ENCODE peak calls at places on chromosomes 1 and 21, in six cellular contexts. S is GM23338; N is CD8-positive, alpha-beta T cell; T is prostate gland; R is neural crest cell; E is H9. O is an unnamed sample.

GRCh38 chr1:116877369-116877768 is 32.3 kb upstream of the PTGFRN start:
- DNase-seq in N (no peak), S (no peak), T (no peak), R (no peak), E (no peak), O (no peak)

GRCh38 chr1:50308883-50309282 is 114.4 kb downstream of the DMRTA2 start:
- DNase-seq in S (peak), R (peak), N (no peak), E (peak), T (no peak), O (peak)

GRCh38 chr1:39204441-39205081 is at the start of gene MACF1:
- DNase-seq in T (peak), S (peak), N (peak), R (peak), E (peak), O (no peak)

GRCh38 chr1:67850611-67851075 is 17.4 kb upstream of the GNG12 start:
- DNase-seq in R (no peak), N (no peak), T (peak), S (no peak), E (no peak), O (no peak)

GRCh38 chr21:27206368-27206982 is 239.6 kb upstream of the ADAMTS5 start:
- DNase-seq in E (peak), R (no peak), S (peak), T (no peak), N (no peak), O (no peak)

GRCh38 chr1:64608015-64608650 is 136.7 kb upstream of the RAVER2 start:
- DNase-seq in E (no peak), S (no peak), N (no peak), T (peak), R (no peak), O (no peak)

GRCh38 chr1:18302788-18303413 is 177.8 kb upstream of the KLHDC7A start:
- DNase-seq in N (no peak), T (no peak), E (peak), R (peak), S (peak), O (no peak)

GRCh38 chr21:36705679-36706481 is 7.0 kb downstream of the SIM2 start:
- DNase-seq in N (no peak), R (no peak), E (peak), T (no peak), S (peak), O (no peak)

GRCh38 chr1:39825432-39825941 is 36.8 kb upstream of the BMP8B start:
- DNase-seq in T (no peak), R (no peak), E (no peak), S (no peak), N (no peak), O (no peak)

GRCh38 chr1:219476716-219477115 is 136.2 kb downstream of the ZC3H11B start:
- DNase-seq in N (no peak), E (no peak), S (no peak), R (no peak), T (no peak), O (no peak)

GRCh38 chr1:3925762-3926161 is 25.7 kb upstream of the C1orf174 start:
- DNase-seq in R (no peak), S (no peak), E (no peak), N (no peak), T (no peak), O (no peak)

GRCh38 chr1:239804265-239804664 is 287.4 kb upstream of the FMN2 start:
- DNase-seq in R (no peak), T (no peak), N (no peak), E (no peak), S (no peak), O (no peak)

GRCh38 chr1:201422436-201423030 is 1.0 kb upstream of the TNNI1 start:
- DNase-seq in S (no peak), T (no peak), E (no peak), N (no peak), R (no peak), O (no peak)

GRCh38 chr21:21897275-21897883 is 899.2 kb downstream of the NCAM2 start:
- DNase-seq in N (no peak), T (peak), R (no peak), E (no peak), S (no peak), O (no peak)

GRCh38 chr1:244960904-244961303 is 96.6 kb upstream of the HNRNPU start:
- DNase-seq in S (no peak), T (no peak), R (no peak), N (no peak), E (no peak), O (no peak)

GRCh38 chr1:174165471-174166137 is 6.3 kb downstream of the RABGAP1L start:
- DNase-seq in R (no peak), E (no peak), S (peak), N (no peak), T (no peak), O (no peak)

GRCh38 chr1:236853916-236854601 is 59.0 kb downstream of the MTR start:
- DNase-seq in S (no peak), N (no peak), R (no peak), T (no peak), E (no peak), O (no peak)

GRCh38 chr1:59232209-59232608 is 64.7 kb upstream of the FGGY start:
- DNase-seq in N (no peak), S (no peak), E (no peak), T (peak), R (no peak), O (peak)

GRCh38 chr1:1361233-1361981 is 3.1 kb upstream of the MXRA8 start:
- DNase-seq in R (no peak), E (no peak), T (no peak), N (no peak), S (no peak), O (no peak)

GRCh38 chr1:167563579-167564246 is 10.2 kb upstream of the CREG1 start:
- DNase-seq in E (no peak), R (no peak), N (no peak), T (no peak), S (no peak), O (no peak)

GRCh38 chr1:159951551-159951950 is 2.5 kb downstream of the SLAMF9 start:
- DNase-seq in E (peak), R (no peak), N (no peak), T (no peak), S (no peak), O (no peak)

GRCh38 chr1:36589006-36589405 is 106.3 kb upstream of the CSF3R start:
- DNase-seq in E (no peak), R (no peak), T (no peak), N (no peak), S (no peak), O (no peak)

GRCh38 chr1:109687641-109688499 is at the start of gene GSTM1:
- DNase-seq in T (no peak), R (peak), E (peak), S (no peak), N (no peak), O (peak)

GRCh38 chr1:178490967-178491366 is 5.8 kb downstream of the CLEC20A start:
- DNase-seq in S (no peak), N (no peak), R (no peak), T (no peak), E (no peak), O (no peak)

GRCh38 chr1:22540311-22540710 is 23.0 kb upstream of the EPHA8 start:
- DNase-seq in T (no peak), N (no peak), S (no peak), R (no peak), E (no peak), O (no peak)

GRCh38 chr21:30446969-30447368 is 6.9 kb downstream of the KRTAP15-1 start:
- DNase-seq in N (no peak), R (no peak), E (no peak), S (no peak), T (no peak), O (no peak)

GRCh38 chr1:17347769-17348592 is 24.0 kb upstream of the PADI6 start:
- DNase-seq in R (no peak), S (no peak), T (no peak), E (peak), N (no peak), O (no peak)

GRCh38 chr1:150092180-150092791 is 24.7 kb downstream of the VPS45 start:
- DNase-seq in N (no peak), E (no peak), S (no peak), R (no peak), T (no peak), O (no peak)

GRCh38 chr21:40255665-40256064 is 388.4 kb downstream of the PCP4 start:
- DNase-seq in T (no peak), E (no peak), R (no peak), N (no peak), S (no peak), O (no peak)
- TF ChIP-seq CTCF in T (no peak), E (no peak), R (no peak), N (no peak), S (no peak), O (no peak)

DNA sequence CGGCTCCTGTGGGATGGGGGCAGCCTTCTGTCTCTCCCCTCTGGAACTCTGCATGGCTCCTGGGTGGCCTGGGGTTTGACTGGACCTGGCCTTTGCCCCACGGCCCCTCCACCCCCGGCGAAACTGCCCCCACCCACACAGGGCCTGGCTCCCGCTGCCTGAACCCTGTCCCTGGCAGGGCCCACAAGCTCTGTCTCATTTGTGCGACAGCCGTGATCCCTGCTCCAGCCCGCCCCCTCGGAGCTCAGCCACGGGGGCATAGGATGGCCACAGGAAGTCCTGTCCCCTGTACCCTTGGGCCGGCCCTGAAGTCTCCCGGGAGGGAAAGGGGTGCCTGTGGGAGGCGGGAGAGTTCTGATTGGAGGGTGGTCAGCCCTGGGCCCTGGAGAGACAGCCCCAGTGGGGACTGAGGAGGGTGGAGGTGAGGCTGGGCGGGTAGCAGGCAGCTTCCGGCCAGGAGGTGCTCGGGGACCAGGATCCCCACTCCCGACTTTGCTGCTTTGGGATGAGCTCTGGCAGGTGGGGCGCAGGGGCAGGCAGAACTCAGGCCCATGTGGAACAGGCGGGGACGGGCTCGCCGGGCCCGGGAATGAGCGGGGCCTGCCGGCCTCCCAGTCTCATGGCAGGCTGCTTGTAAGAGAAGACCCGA is 45.1 kb downstream of the SLX9 start:
- DNase-seq in T (no peak), R (no peak), N (no peak), E (peak), S (peak), O (no peak)
- TF ChIP-seq CTCF in T (no peak), R (no peak), N (no peak), E (no peak), S (no peak), O (no peak)

GRCh38 chr1:218365600-218365999 is 20.5 kb downstream of the TGFB2 start:
- DNase-seq in E (no peak), T (no peak), S (no peak), R (no peak), N (no peak), O (no peak)
- TF ChIP-seq CTCF in E (no peak), T (no peak), S (no peak), R (no peak), N (no peak), O (no peak)

GRCh38 chr21:45454081-45454923 is 49.3 kb downstream of the COL18A1 start:
- DNase-seq in S (no peak), T (no peak), N (no peak), R (no peak), E (no peak), O (no peak)
- TF ChIP-seq CTCF in S (no peak), T (no peak), N (no peak), R (no peak), E (no peak), O (no peak)

DNA sequence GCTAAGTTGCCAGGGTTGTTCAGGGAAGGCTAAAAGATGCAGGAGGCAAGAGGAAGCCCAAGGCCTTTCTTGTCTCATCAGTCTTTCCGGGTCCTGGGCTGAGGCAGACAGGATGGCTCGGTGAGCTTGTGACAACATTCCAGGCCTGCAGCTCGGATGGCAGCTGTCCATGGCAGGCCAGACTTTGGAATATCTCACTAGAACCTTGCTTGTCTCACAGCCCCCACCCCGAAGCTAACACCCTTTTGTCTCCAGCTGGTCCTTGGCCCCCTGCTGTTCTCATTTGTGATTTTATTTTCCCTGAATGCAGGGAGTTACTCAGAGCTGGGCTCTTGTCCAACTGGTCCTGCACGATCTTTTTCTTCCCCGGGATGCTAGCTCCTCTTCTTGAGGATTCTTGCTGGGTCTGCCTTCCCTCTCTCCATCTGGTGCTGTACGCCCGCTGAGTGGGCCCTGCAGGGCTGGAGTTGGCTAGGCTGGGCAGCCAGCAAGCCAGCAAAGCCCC is 477.2 kb upstream of the CAMK1G start:
- DNase-seq in S (peak), E (peak), N (no peak), T (no peak), R (no peak), O (no peak)
- TF ChIP-seq CTCF in S (no peak), E (no peak), N (no peak), T (no peak), R (no peak), O (no peak)

GRCh38 chr1:12445257-12445656 is 172.8 kb downstream of the DHRS3 start:
- DNase-seq in R (no peak), T (no peak), N (no peak), E (no peak), S (no peak), O (no peak)

GRCh38 chr1:12447301-12447700 is 170.7 kb downstream of the DHRS3 start:
- DNase-seq in T (no peak), R (no peak), N (no peak), S (no peak), E (no peak), O (no peak)

GRCh38 chr1:12447849-12448312 is 170.1 kb downstream of the DHRS3 start:
- DNase-seq in E (no peak), S (no peak), R (no peak), T (no peak), N (no peak), O (no peak)

GRCh38 chr1:12448746-12449177 is 169.2 kb downstream of the DHRS3 start:
- DNase-seq in N (no peak), S (no peak), T (no peak), R (no peak), E (no peak), O (no peak)

GRCh38 chr1:12446593-12446992 is 171.4 kb downstream of the DHRS3 start:
- DNase-seq in S (no peak), T (no peak), R (no peak), E (no peak), N (no peak), O (no peak)
- TF ChIP-seq CTCF in S (no peak), T (no peak), R (no peak), E (no peak), N (no peak), O (no peak)

DNA sequence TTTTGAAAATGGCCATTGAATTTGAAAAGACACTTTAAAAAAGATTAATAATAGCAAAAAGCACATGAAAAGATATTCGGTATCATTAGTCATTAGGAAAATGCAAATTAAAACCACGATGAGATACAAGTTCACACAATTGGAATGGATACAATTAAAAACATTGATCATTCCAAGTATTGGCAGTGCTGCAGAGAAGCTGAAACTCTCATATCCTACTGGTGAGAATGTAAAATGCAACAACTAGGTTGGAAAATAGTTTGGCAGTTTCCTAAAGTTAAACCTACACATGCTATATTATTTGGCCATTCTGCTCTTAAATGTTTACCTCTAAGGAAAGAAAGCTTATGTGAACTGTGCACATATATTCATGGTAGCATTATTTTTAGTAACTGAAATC is 838.7 kb upstream of the PRMT6 start:
- DNase-seq in N (no peak), S (peak), T (no peak), E (no peak), R (no peak), O (no peak)
- TF ChIP-seq CTCF in N (no peak), S (peak), T (no peak), E (peak), R (peak), O (peak)

GRCh38 chr1:156746716-156747631 is 4.5 kb downstream of the HDGF start:
- DNase-seq in S (peak), R (peak), N (peak), T (peak), E (peak), O (peak)
- TF ChIP-seq CTCF in S (peak), R (peak), N (no peak), T (peak), E (peak), O (no peak)

GRCh38 chr1:62774971-62775578 is 8.9 kb upstream of the ATG4C start:
- DNase-seq in T (no peak), N (no peak), R (no peak), E (no peak), S (no peak), O (no peak)
- TF ChIP-seq CTCF in T (no peak), N (no peak), R (no peak), E (no peak), S (no peak), O (no peak)

O was measured in mesothelial cell of epicardium.